ENCODE peak calls at places on chromosomes 6 and 20, in six cellular contexts. Z is AG08396, P is GM12891, X is lower leg skin, D is AG04450, B is Caki2. Y is an unnamed sample.

GRCh38 chr20:19073584-19074198 is 138.8 kb upstream of the SLC24A3 start:
- DNase-seq in B (no peak), P (no peak), X (no peak), Z (no peak), D (no peak), Y (no peak)

GRCh38 chr20:40955326-40955725 is 73.3 kb upstream of the TOP1 start:
- DNase-seq in Z (no peak), B (no peak), D (no peak), X (no peak), P (no peak), Y (no peak)

GRCh38 chr6:72080260-72080941 is 194.1 kb downstream of the RIMS1 start:
- DNase-seq in B (no peak), D (no peak), X (no peak), P (no peak), Z (no peak), Y (no peak)

GRCh38 chr6:161631676-161632194 is 357.9 kb upstream of the AGPAT4 start:
- DNase-seq in B (no peak), P (no peak), X (no peak), D (no peak), Z (peak), Y (no peak)

GRCh38 chr6:157014871-157015270 is 237.7 kb downstream of the ARID1B start:
- DNase-seq in B (no peak), D (no peak), P (no peak), Z (no peak), X (no peak), Y (no peak)

GRCh38 chr6:108621117-108621516 is 60.4 kb downstream of the FOXO3 start:
- DNase-seq in B (peak), P (no peak), Z (peak), X (no peak), D (peak), Y (no peak)

GRCh38 chr20:54407446-54407845 is 67.9 kb upstream of the DOK5 start:
- DNase-seq in P (no peak), Z (no peak), D (no peak), B (peak), X (no peak), Y (no peak)

GRCh38 chr20:6665161-6665560 is 102.3 kb upstream of the BMP2 start:
- DNase-seq in Z (peak), X (no peak), D (no peak), P (no peak), B (no peak), Y (no peak)

GRCh38 chr6:47680056-47680455 is 18.3 kb upstream of the ADGRF4 start:
- DNase-seq in D (no peak), Z (no peak), B (no peak), P (no peak), X (no peak), Y (no peak)

GRCh38 chr6:83199865-83200230 is 6.7 kb downstream of the RWDD2A start:
- DNase-seq in P (no peak), X (no peak), Z (peak), B (peak), D (peak), Y (peak)

GRCh38 chr6:135936606-135937005 is 85.1 kb downstream of the PDE7B start:
- DNase-seq in D (peak), Z (peak), X (no peak), P (no peak), B (peak), Y (no peak)

GRCh38 chr20:38987777-38988176 is 25.6 kb downstream of the DHX35 start:
- DNase-seq in P (peak), Z (no peak), D (no peak), B (no peak), X (no peak), Y (no peak)

GRCh38 chr6:14053776-14054175 is 63.8 kb upstream of the CD83 start:
- DNase-seq in B (no peak), P (no peak), D (no peak), Z (peak), X (no peak), Y (no peak)

GRCh38 chr6:44116643-44117382 is 10.4 kb downstream of the MRPL14 start:
- DNase-seq in B (peak), Z (peak), D (peak), X (no peak), P (no peak), Y (no peak)

GRCh38 chr6:159892053-159892452 is 1.3 kb downstream of the MAS1 start:
- DNase-seq in B (no peak), P (no peak), Z (no peak), X (no peak), D (no peak), Y (no peak)

GRCh38 chr6:122789862-122790739 is 1.0 kb downstream of the SMPDL3A start:
- DNase-seq in B (peak), P (peak), Z (no peak), D (no peak), X (no peak), Y (no peak)

GRCh38 chr6:45619994-45620471 is 242.3 kb upstream of the SUPT3H start:
- DNase-seq in P (no peak), B (no peak), X (no peak), D (no peak), Z (no peak), Y (no peak)

GRCh38 chr6:108115598-108116058 is 41.1 kb upstream of the OSTM1 start:
- DNase-seq in D (no peak), X (no peak), B (peak), Z (no peak), P (no peak), Y (no peak)

GRCh38 chr20:5569021-5569420 is 181.2 kb upstream of the SHLD1 start:
- DNase-seq in D (no peak), B (peak), P (no peak), X (peak), Z (no peak), Y (peak)

GRCh38 chr6:10461850-10462249 is 47.0 kb upstream of the TFAP2A start:
- DNase-seq in P (no peak), D (no peak), Z (no peak), X (no peak), B (no peak), Y (no peak)

GRCh38 chr6:31738048-31738979 is 1.5 kb upstream of the MSH5 start:
- DNase-seq in D (peak), Z (peak), X (peak), B (peak), P (no peak), Y (peak)

GRCh38 chr20:44678990-44679611 is 27.6 kb upstream of the ADA start:
- DNase-seq in P (no peak), Z (no peak), B (no peak), D (no peak), X (no peak), Y (no peak)

GRCh38 chr6:32110632-32111031 is 1.5 kb upstream of the TNXB start:
- DNase-seq in B (no peak), X (no peak), D (no peak), P (no peak), Z (no peak), Y (no peak)

GRCh38 chr6:89643411-89643810 is 4.9 kb upstream of the LYRM2 start:
- DNase-seq in P (no peak), X (no peak), B (no peak), Z (no peak), D (no peak), Y (no peak)

GRCh38 chr6:14031516-14031915 is 86.1 kb upstream of the CD83 start:
- DNase-seq in P (no peak), B (no peak), D (no peak), Z (no peak), X (no peak), Y (no peak)

GRCh38 chr20:50194831-50195523 is 4.3 kb downstream of the CEBPB start:
- DNase-seq in Z (no peak), B (no peak), X (no peak), P (no peak), D (no peak), Y (no peak)

GRCh38 chr20:48189177-48189576 is 403.9 kb upstream of the SULF2 start:
- DNase-seq in P (no peak), X (no peak), Z (no peak), B (peak), D (no peak), Y (no peak)

GRCh38 chr6:114862809-114863208 is 520.0 kb upstream of the HS3ST5 start:
- DNase-seq in B (peak), P (no peak), X (no peak), D (no peak), Z (no peak), Y (no peak)

GRCh38 chr6:35736293-35736894 is 438 bp upstream of the ARMC12 start:
- DNase-seq in Z (peak), B (peak), P (peak), D (no peak), X (no peak), Y (no peak)

GRCh38 chr6:32622545-32623401 is 14.4 kb upstream of the HLA-DQA1 start:
- DNase-seq in Z (no peak), D (no peak), P (peak), X (no peak), B (no peak), Y (peak)

GRCh38 chr6:91383207-91383606 is 796.3 kb upstream of the MAP3K7 start:
- DNase-seq in D (no peak), B (no peak), Z (no peak), P (no peak), X (no peak), Y (no peak)

Y was measured in pulmonary artery endothelial cell.